ENCODE peak calls at places on chromosomes 3 and 15, in nine cellular contexts. One of them, this sample, is unnamed.

GRCh38 chr3:12148183-12148940 is 10.3 kb downstream of the TIMP4 start:
- DNase-seq in HT-29: no peak
- DNase-seq in mesendoderm: no peak
- DNase-seq in GM13977: no peak
- DNase-seq in SIG-M5: no peak
- DNase-seq in activated CD4-positive, alpha-beta T cell treated with anti-CD3 and anti-CD28 coated beads for 4 hours: no peak
- DNase-seq in NB4: no peak
- DNase-seq in NAMALWA: no peak
- DNase-seq in natural killer cell: no peak
- DNase-seq in this sample: no peak

GRCh38 chr15:41154412-41154811 is 38.3 kb upstream of the INO80 start:
- DNase-seq in GM13977: no peak
- DNase-seq in SIG-M5: no peak
- DNase-seq in natural killer cell: no peak
- DNase-seq in activated CD4-positive, alpha-beta T cell treated with anti-CD3 and anti-CD28 coated beads for 4 hours: no peak
- DNase-seq in mesendoderm: no peak
- DNase-seq in NB4: no peak
- DNase-seq in NAMALWA: no peak
- DNase-seq in HT-29: no peak
- DNase-seq in this sample: no peak

GRCh38 chr3:8972614-8973013 is 9.3 kb upstream of the RAD18 start:
- DNase-seq in NAMALWA: peak
- DNase-seq in HT-29: no peak
- DNase-seq in mesendoderm: peak
- DNase-seq in SIG-M5: no peak
- DNase-seq in NB4: peak
- DNase-seq in GM13977: no peak
- DNase-seq in activated CD4-positive, alpha-beta T cell treated with anti-CD3 and anti-CD28 coated beads for 4 hours: no peak
- DNase-seq in natural killer cell: no peak
- DNase-seq in this sample: no peak

GRCh38 chr15:33315044-33315443 is 4.3 kb downstream of the RYR3 start:
- DNase-seq in NAMALWA: no peak
- DNase-seq in GM13977: no peak
- DNase-seq in NB4: no peak
- DNase-seq in activated CD4-positive, alpha-beta T cell treated with anti-CD3 and anti-CD28 coated beads for 4 hours: no peak
- DNase-seq in HT-29: no peak
- DNase-seq in natural killer cell: no peak
- DNase-seq in mesendoderm: no peak
- DNase-seq in SIG-M5: no peak
- DNase-seq in this sample: no peak

GRCh38 chr15:56192659-56193442 is 50.8 kb downstream of the RFX7 start:
- DNase-seq in NAMALWA: no peak
- DNase-seq in HT-29: no peak
- DNase-seq in activated CD4-positive, alpha-beta T cell treated with anti-CD3 and anti-CD28 coated beads for 4 hours: no peak
- DNase-seq in GM13977: no peak
- DNase-seq in NB4: peak
- DNase-seq in mesendoderm: no peak
- DNase-seq in SIG-M5: no peak
- DNase-seq in natural killer cell: no peak
- DNase-seq in this sample: no peak

GRCh38 chr3:110504901-110505300 is 566.7 kb upstream of the NECTIN3 start:
- DNase-seq in SIG-M5: no peak
- DNase-seq in natural killer cell: no peak
- DNase-seq in activated CD4-positive, alpha-beta T cell treated with anti-CD3 and anti-CD28 coated beads for 4 hours: no peak
- DNase-seq in GM13977: no peak
- DNase-seq in NB4: no peak
- DNase-seq in HT-29: no peak
- DNase-seq in mesendoderm: peak
- DNase-seq in NAMALWA: no peak
- DNase-seq in this sample: no peak

GRCh38 chr3:157441102-157441622 is 4.5 kb downstream of the PTX3 start:
- DNase-seq in natural killer cell: no peak
- DNase-seq in HT-29: no peak
- DNase-seq in SIG-M5: no peak
- DNase-seq in mesendoderm: no peak
- DNase-seq in activated CD4-positive, alpha-beta T cell treated with anti-CD3 and anti-CD28 coated beads for 4 hours: no peak
- DNase-seq in NAMALWA: no peak
- DNase-seq in NB4: no peak
- DNase-seq in GM13977: no peak
- DNase-seq in this sample: no peak

GRCh38 chr3:115615451-115615850 is 7.9 kb upstream of the GAP43 start:
- DNase-seq in natural killer cell: no peak
- DNase-seq in HT-29: no peak
- DNase-seq in NB4: no peak
- DNase-seq in NAMALWA: no peak
- DNase-seq in SIG-M5: no peak
- DNase-seq in mesendoderm: no peak
- DNase-seq in GM13977: no peak
- DNase-seq in activated CD4-positive, alpha-beta T cell treated with anti-CD3 and anti-CD28 coated beads for 4 hours: no peak
- DNase-seq in this sample: no peak

GRCh38 chr3:75329713-75330112 is 334.4 kb upstream of the FRG2C start:
- DNase-seq in mesendoderm: no peak
- DNase-seq in SIG-M5: no peak
- DNase-seq in activated CD4-positive, alpha-beta T cell treated with anti-CD3 and anti-CD28 coated beads for 4 hours: no peak
- DNase-seq in HT-29: no peak
- DNase-seq in NB4: no peak
- DNase-seq in GM13977: no peak
- DNase-seq in NAMALWA: no peak
- DNase-seq in natural killer cell: no peak
- DNase-seq in this sample: no peak

GRCh38 chr15:93418566-93418965 is 329.6 kb upstream of the RGMA start:
- DNase-seq in natural killer cell: no peak
- DNase-seq in activated CD4-positive, alpha-beta T cell treated with anti-CD3 and anti-CD28 coated beads for 4 hours: no peak
- DNase-seq in NAMALWA: no peak
- DNase-seq in GM13977: no peak
- DNase-seq in NB4: no peak
- DNase-seq in SIG-M5: no peak
- DNase-seq in mesendoderm: peak
- DNase-seq in HT-29: no peak
- DNase-seq in this sample: no peak

GRCh38 chr15:44798815-44799214 is 62.5 kb downstream of the TRIM69 start:
- DNase-seq in NAMALWA: peak
- DNase-seq in mesendoderm: no peak
- DNase-seq in natural killer cell: no peak
- DNase-seq in activated CD4-positive, alpha-beta T cell treated with anti-CD3 and anti-CD28 coated beads for 4 hours: no peak
- DNase-seq in NB4: peak
- DNase-seq in SIG-M5: no peak
- DNase-seq in GM13977: no peak
- DNase-seq in HT-29: peak
- DNase-seq in this sample: no peak

GRCh38 chr15:78048410-78048946 is 29.0 kb downstream of the TBC1D2B start:
- DNase-seq in mesendoderm: no peak
- DNase-seq in HT-29: no peak
- DNase-seq in NB4: no peak
- DNase-seq in GM13977: no peak
- DNase-seq in activated CD4-positive, alpha-beta T cell treated with anti-CD3 and anti-CD28 coated beads for 4 hours: no peak
- DNase-seq in NAMALWA: no peak
- DNase-seq in SIG-M5: no peak
- DNase-seq in natural killer cell: no peak
- DNase-seq in this sample: no peak

GRCh38 chr15:98442379-98442833 is 205.9 kb upstream of the IGF1R start:
- DNase-seq in GM13977: peak
- DNase-seq in mesendoderm: peak
- DNase-seq in NB4: peak
- DNase-seq in NAMALWA: peak
- DNase-seq in HT-29: peak
- DNase-seq in natural killer cell: peak
- DNase-seq in SIG-M5: peak
- DNase-seq in activated CD4-positive, alpha-beta T cell treated with anti-CD3 and anti-CD28 coated beads for 4 hours: peak
- DNase-seq in this sample: no peak

GRCh38 chr3:63972196-63972595 is 51.1 kb downstream of the PSMD6 start:
- DNase-seq in HT-29: no peak
- DNase-seq in activated CD4-positive, alpha-beta T cell treated with anti-CD3 and anti-CD28 coated beads for 4 hours: no peak
- DNase-seq in NAMALWA: no peak
- DNase-seq in mesendoderm: no peak
- DNase-seq in GM13977: no peak
- DNase-seq in SIG-M5: no peak
- DNase-seq in NB4: no peak
- DNase-seq in natural killer cell: no peak
- DNase-seq in this sample: no peak

GRCh38 chr3:172378439-172378838 is 69.8 kb downstream of the GHSR start:
- DNase-seq in NB4: no peak
- DNase-seq in HT-29: no peak
- DNase-seq in NAMALWA: no peak
- DNase-seq in GM13977: no peak
- DNase-seq in SIG-M5: no peak
- DNase-seq in activated CD4-positive, alpha-beta T cell treated with anti-CD3 and anti-CD28 coated beads for 4 hours: no peak
- DNase-seq in mesendoderm: no peak
- DNase-seq in natural killer cell: no peak
- DNase-seq in this sample: no peak

GRCh38 chr3:175598740-175599139 is 739.6 kb downstream of the NAALADL2 start:
- DNase-seq in NB4: no peak
- DNase-seq in SIG-M5: no peak
- DNase-seq in natural killer cell: no peak
- DNase-seq in mesendoderm: no peak
- DNase-seq in HT-29: no peak
- DNase-seq in NAMALWA: no peak
- DNase-seq in activated CD4-positive, alpha-beta T cell treated with anti-CD3 and anti-CD28 coated beads for 4 hours: no peak
- DNase-seq in GM13977: no peak
- DNase-seq in this sample: no peak

GRCh38 chr3:174419216-174419615 is 439.9 kb upstream of the NAALADL2 start:
- DNase-seq in natural killer cell: no peak
- DNase-seq in SIG-M5: no peak
- DNase-seq in NB4: no peak
- DNase-seq in NAMALWA: no peak
- DNase-seq in HT-29: no peak
- DNase-seq in mesendoderm: no peak
- DNase-seq in activated CD4-positive, alpha-beta T cell treated with anti-CD3 and anti-CD28 coated beads for 4 hours: no peak
- DNase-seq in GM13977: no peak
- DNase-seq in this sample: no peak

GRCh38 chr15:92958105-92958504 is 58.0 kb downstream of the CHD2 start:
- DNase-seq in mesendoderm: no peak
- DNase-seq in NAMALWA: no peak
- DNase-seq in NB4: peak
- DNase-seq in HT-29: no peak
- DNase-seq in GM13977: no peak
- DNase-seq in SIG-M5: no peak
- DNase-seq in natural killer cell: no peak
- DNase-seq in activated CD4-positive, alpha-beta T cell treated with anti-CD3 and anti-CD28 coated beads for 4 hours: peak
- DNase-seq in this sample: no peak

GRCh38 chr15:101124731-101125558 is 126.9 kb downstream of the CHSY1 start:
- DNase-seq in HT-29: no peak
- DNase-seq in NAMALWA: no peak
- DNase-seq in natural killer cell: no peak
- DNase-seq in NB4: peak
- DNase-seq in GM13977: no peak
- DNase-seq in activated CD4-positive, alpha-beta T cell treated with anti-CD3 and anti-CD28 coated beads for 4 hours: no peak
- DNase-seq in SIG-M5: no peak
- DNase-seq in mesendoderm: no peak
- DNase-seq in this sample: no peak

GRCh38 chr3:99418209-99418635 is 220.2 kb upstream of the COL8A1 start:
- DNase-seq in HT-29: no peak
- DNase-seq in SIG-M5: no peak
- DNase-seq in activated CD4-positive, alpha-beta T cell treated with anti-CD3 and anti-CD28 coated beads for 4 hours: no peak
- DNase-seq in mesendoderm: no peak
- DNase-seq in NB4: no peak
- DNase-seq in natural killer cell: no peak
- DNase-seq in NAMALWA: no peak
- DNase-seq in GM13977: peak
- DNase-seq in this sample: no peak

GRCh38 chr3:50502584-50503423 is 630 bp downstream of the CACNA2D2 start:
- DNase-seq in HT-29: no peak
- DNase-seq in natural killer cell: no peak
- DNase-seq in mesendoderm: no peak
- DNase-seq in SIG-M5: no peak
- DNase-seq in activated CD4-positive, alpha-beta T cell treated with anti-CD3 and anti-CD28 coated beads for 4 hours: peak
- DNase-seq in NB4: no peak
- DNase-seq in NAMALWA: no peak
- DNase-seq in GM13977: peak
- DNase-seq in this sample: peak

GRCh38 chr3:9862391-9863235 is 17.4 kb downstream of the CIDEC start:
- DNase-seq in natural killer cell: peak
- DNase-seq in NB4: peak
- DNase-seq in activated CD4-positive, alpha-beta T cell treated with anti-CD3 and anti-CD28 coated beads for 4 hours: peak
- DNase-seq in mesendoderm: peak
- DNase-seq in GM13977: peak
- DNase-seq in SIG-M5: no peak
- DNase-seq in HT-29: peak
- DNase-seq in NAMALWA: no peak
- DNase-seq in this sample: no peak

GRCh38 chr3:30723211-30723610 is 116.8 kb downstream of the TGFBR2 start:
- DNase-seq in activated CD4-positive, alpha-beta T cell treated with anti-CD3 and anti-CD28 coated beads for 4 hours: no peak
- DNase-seq in NAMALWA: no peak
- DNase-seq in GM13977: no peak
- DNase-seq in HT-29: no peak
- DNase-seq in SIG-M5: no peak
- DNase-seq in NB4: no peak
- DNase-seq in natural killer cell: no peak
- DNase-seq in mesendoderm: no peak
- DNase-seq in this sample: no peak

GRCh38 chr15:65338823-65339222 is 34.3 kb downstream of the RNU5B-1 start:
- DNase-seq in natural killer cell: no peak
- DNase-seq in SIG-M5: no peak
- DNase-seq in HT-29: no peak
- DNase-seq in NAMALWA: no peak
- DNase-seq in GM13977: no peak
- DNase-seq in mesendoderm: no peak
- DNase-seq in NB4: no peak
- DNase-seq in activated CD4-positive, alpha-beta T cell treated with anti-CD3 and anti-CD28 coated beads for 4 hours: no peak
- DNase-seq in this sample: no peak

GRCh38 chr3:186514296-186515002 is 29.7 kb downstream of the CRYGS start:
- DNase-seq in natural killer cell: no peak
- DNase-seq in HT-29: peak
- DNase-seq in mesendoderm: peak
- DNase-seq in NB4: peak
- DNase-seq in GM13977: no peak
- DNase-seq in SIG-M5: no peak
- DNase-seq in activated CD4-positive, alpha-beta T cell treated with anti-CD3 and anti-CD28 coated beads for 4 hours: no peak
- DNase-seq in NAMALWA: peak
- DNase-seq in this sample: no peak

GRCh38 chr3:84547971-84548970 is 410.5 kb upstream of the CADM2 start:
- DNase-seq in NB4: peak
- DNase-seq in NAMALWA: peak
- DNase-seq in SIG-M5: no peak
- DNase-seq in natural killer cell: no peak
- DNase-seq in activated CD4-positive, alpha-beta T cell treated with anti-CD3 and anti-CD28 coated beads for 4 hours: no peak
- DNase-seq in HT-29: peak
- DNase-seq in GM13977: peak
- DNase-seq in mesendoderm: peak
- DNase-seq in this sample: no peak

GRCh38 chr3:183427206-183428139 is 946 bp downstream of the MCF2L2 start:
- DNase-seq in activated CD4-positive, alpha-beta T cell treated with anti-CD3 and anti-CD28 coated beads for 4 hours: no peak
- DNase-seq in SIG-M5: no peak
- DNase-seq in NB4: no peak
- DNase-seq in HT-29: no peak
- DNase-seq in natural killer cell: no peak
- DNase-seq in NAMALWA: no peak
- DNase-seq in GM13977: no peak
- DNase-seq in mesendoderm: peak
- DNase-seq in this sample: no peak

GRCh38 chr15:94631608-94632007 is 400.2 kb downstream of the MCTP2 start:
- DNase-seq in HT-29: no peak
- DNase-seq in SIG-M5: no peak
- DNase-seq in NAMALWA: peak
- DNase-seq in mesendoderm: no peak
- DNase-seq in NB4: peak
- DNase-seq in GM13977: no peak
- DNase-seq in natural killer cell: no peak
- DNase-seq in activated CD4-positive, alpha-beta T cell treated with anti-CD3 and anti-CD28 coated beads for 4 hours: no peak
- DNase-seq in this sample: peak

GRCh38 chr15:85380860-85381535 is 595 bp downstream of the AKAP13 start:
- DNase-seq in natural killer cell: peak
- DNase-seq in NB4: no peak
- DNase-seq in mesendoderm: no peak
- DNase-seq in GM13977: peak
- DNase-seq in HT-29: peak
- DNase-seq in NAMALWA: peak
- DNase-seq in SIG-M5: no peak
- DNase-seq in activated CD4-positive, alpha-beta T cell treated with anti-CD3 and anti-CD28 coated beads for 4 hours: peak
- DNase-seq in this sample: peak

GRCh38 chr3:164730810-164731209 is 347.5 kb downstream of the SI start:
- DNase-seq in NB4: no peak
- DNase-seq in HT-29: no peak
- DNase-seq in mesendoderm: peak
- DNase-seq in NAMALWA: no peak
- DNase-seq in activated CD4-positive, alpha-beta T cell treated with anti-CD3 and anti-CD28 coated beads for 4 hours: no peak
- DNase-seq in SIG-M5: no peak
- DNase-seq in natural killer cell: no peak
- DNase-seq in GM13977: no peak
- DNase-seq in this sample: no peak

GRCh38 chr3:106282931-106283330 is 414.1 kb upstream of the CBLB start:
- DNase-seq in NAMALWA: no peak
- DNase-seq in NB4: no peak
- DNase-seq in activated CD4-positive, alpha-beta T cell treated with anti-CD3 and anti-CD28 coated beads for 4 hours: no peak
- DNase-seq in GM13977: no peak
- DNase-seq in mesendoderm: no peak
- DNase-seq in SIG-M5: no peak
- DNase-seq in natural killer cell: no peak
- DNase-seq in HT-29: no peak
- DNase-seq in this sample: no peak